ENCODE peak calls at places on chromosomes 7 and 10, in five cellular contexts. B, N, C, X and W are unnamed samples.

GRCh38 chr7:134448359-134449229 is 10.3 kb downstream of the AKR1B1 start:
- DNase-seq in C (no peak), B (no peak), X (peak; percentile 97), N (no peak), W (no peak)

GRCh38 chr7:148787571-148788295 is 89.0 kb downstream of the CUL1 start:
- DNase-seq in X (no peak), N (no peak), C (no peak), B (no peak), W (no peak)

GRCh38 chr7:158277219-158278141 is 310.1 kb downstream of the PTPRN2 start:
- DNase-seq in X (no peak), N (no peak), C (peak; percentile 13), B (no peak), W (no peak)

GRCh38 chr10:83225781-83226180 is 913.5 kb upstream of the GHITM start:
- DNase-seq in C (no peak), B (no peak), N (no peak), X (no peak), W (no peak)

GRCh38 chr10:69730251-69731156 is 71.2 kb upstream of the COL13A1 start:
- DNase-seq in C (peak; percentile 81), X (no peak), B (no peak), N (peak; percentile 57), W (no peak)

GRCh38 chr7:137694405-137694804 is 152.4 kb downstream of the DGKI start:
- DNase-seq in X (no peak), B (no peak), C (no peak), N (no peak), W (no peak)

GRCh38 chr7:21251166-21251806 is 176.6 kb upstream of the SP4 start:
- DNase-seq in B (no peak), X (no peak), C (no peak), N (no peak), W (no peak)

GRCh38 chr7:20299647-20300312 is 30.9 kb upstream of the ITGB8 start:
- DNase-seq in X (no peak), C (no peak), N (no peak), B (no peak), W (no peak)

GRCh38 chr7:120256719-120257118 is 16.3 kb upstream of the KCND2 start:
- DNase-seq in C (no peak), N (no peak), X (no peak), B (no peak), W (no peak)

GRCh38 chr7:32239764-32240163 is 169.6 kb upstream of the PDE1C start:
- DNase-seq in B (no peak), C (no peak), X (no peak), N (no peak), W (no peak)

GRCh38 chr10:29102636-29103035 is 186.2 kb upstream of the LYZL1 start:
- DNase-seq in N (no peak), B (no peak), X (no peak), C (no peak), W (no peak)

GRCh38 chr10:15588635-15589081 is 131.1 kb downstream of the ITGA8 start:
- DNase-seq in C (no peak), N (no peak), B (no peak), X (no peak), W (no peak)

GRCh38 chr7:91771394-91771793 is 109.1 kb downstream of the MTERF1 start:
- DNase-seq in N (no peak), C (no peak), B (no peak), X (no peak), W (no peak)

GRCh38 chr10:124649209-124649608 is 95.0 kb downstream of the FAM53B start:
- DNase-seq in X (no peak), B (no peak), N (peak; percentile 70), C (peak; percentile 66), W (no peak)

GRCh38 chr10:67923551-67923950 is 39.1 kb downstream of the SIRT1 start:
- DNase-seq in C (no peak), B (no peak), X (no peak), N (no peak), W (no peak)

GRCh38 chr7:121547341-121548092 is 151.4 kb upstream of the FAM3C start:
- DNase-seq in C (no peak), X (peak; percentile 59), B (peak; percentile 75), N (no peak), W (peak; percentile 50)

GRCh38 chr7:101319401-101319800 is 2.2 kb downstream of the IFT22 start:
- DNase-seq in N (no peak), B (no peak), C (no peak), X (no peak), W (no peak)

GRCh38 chr7:155166673-155167370 is 96.7 kb downstream of the HTR5A start:
- DNase-seq in C (peak; percentile 45), X (no peak), N (no peak), B (peak; percentile 30), W (no peak)

GRCh38 chr7:31410265-31410664 is 69.7 kb upstream of the NEUROD6 start:
- DNase-seq in C (no peak), N (no peak), B (no peak), X (no peak), W (no peak)

GRCh38 chr10:19668104-19668503 is 148.1 kb upstream of the PLXDC2 start:
- DNase-seq in X (no peak), C (no peak), N (no peak), B (no peak), W (no peak)

GRCh38 chr10:69728335-69728861 is 73.3 kb upstream of the COL13A1 start:
- DNase-seq in X (no peak), N (peak; percentile 57), B (no peak), C (peak; percentile 61), W (no peak)

GRCh38 chr7:55342216-55342871 is 22.8 kb upstream of the LANCL2 start:
- DNase-seq in N (no peak), C (no peak), B (no peak), X (no peak), W (no peak)

GRCh38 chr10:18651324-18652007 is at the start of gene NSUN6:
- DNase-seq in X (peak; percentile 71), N (peak; percentile 91), C (peak; percentile 90), B (peak; percentile 91), W (peak; percentile 89)

GRCh38 chr10:90413196-90413595 is 444.6 kb downstream of the HTR7 start:
- DNase-seq in N (no peak), X (no peak), B (no peak), C (no peak), W (no peak)

GRCh38 chr7:111112439-111112838 is 21.5 kb downstream of the LRRN3 start:
- DNase-seq in N (no peak), C (no peak), B (no peak), X (no peak), W (no peak)

GRCh38 chr7:73966062-73966940 is 61.7 kb upstream of the ELN start:
- DNase-seq in C (no peak), X (no peak), B (no peak), N (no peak), W (no peak)
- H3K4me3 ChIP-seq in C (no peak overlapping the region), X (no peak overlapping the region), B (no peak overlapping the region), N (no peak overlapping the region), W (no peak overlapping the region)

DNA sequence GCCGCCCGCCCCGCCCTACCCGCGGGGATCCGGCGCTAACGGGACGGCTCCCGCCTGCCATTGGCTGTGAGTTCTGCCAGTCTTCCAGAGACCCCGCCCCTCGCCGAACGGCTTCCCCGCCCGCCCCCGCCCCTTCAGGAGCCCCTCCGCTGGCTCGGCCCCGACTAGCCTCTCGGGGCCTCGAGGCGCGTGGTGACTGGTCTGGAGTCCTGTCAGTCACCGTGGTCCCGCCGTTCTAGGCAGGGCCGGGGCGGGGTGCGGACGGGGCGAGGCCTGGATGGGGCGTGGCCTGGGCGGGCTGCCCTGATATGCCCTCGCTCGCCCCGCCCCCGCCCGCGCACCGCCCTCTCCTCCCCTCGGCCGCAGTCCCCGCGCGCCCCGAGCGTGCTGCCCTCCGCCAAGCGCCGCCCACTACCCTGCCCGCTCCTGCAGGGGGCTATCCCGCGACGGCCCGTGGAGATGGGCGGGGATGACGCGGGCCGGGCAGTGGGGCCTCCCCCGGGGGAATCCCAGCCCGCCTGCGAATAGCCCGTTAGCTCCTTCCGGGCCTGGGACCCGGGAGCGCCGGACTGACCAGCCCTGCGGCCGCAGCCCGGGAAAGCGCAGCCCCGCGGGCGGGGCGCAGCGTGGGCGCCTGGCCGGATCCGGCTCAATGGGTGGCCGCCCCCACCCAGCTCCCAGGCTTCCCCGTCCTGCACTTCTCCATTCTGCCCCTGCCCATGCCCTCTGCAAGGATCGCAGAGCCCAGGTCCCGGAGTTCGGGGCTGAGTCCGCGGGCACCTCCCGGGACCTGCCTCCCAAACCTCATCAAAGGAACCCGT is 444 bp upstream of the HIP1 start:
- DNase-seq in C (peak; percentile 100), X (peak; percentile 95), N (peak; percentile 100), B (peak; percentile 99), W (peak; percentile 94)
- H3K4me3 ChIP-seq in C (peak overlapping the region; percentile 76), X (peak overlapping the region; percentile 97), N (peak overlapping the region; percentile 86), B (peak overlapping the region; percentile 82), W (peak overlapping the region; percentile 76)

GRCh38 chr10:102436312-102436711 is 3.9 kb upstream of the CUEDC2 start:
- DNase-seq in B (no peak), N (no peak), X (no peak), C (no peak), W (no peak)
- H3K4me3 ChIP-seq in B (no peak overlapping the region), N (no peak overlapping the region), X (no peak overlapping the region), C (no peak overlapping the region), W (no peak overlapping the region)

GRCh38 chr10:12405342-12406320 is 56.3 kb downstream of the CAMK1D start:
- DNase-seq in N (no peak), C (no peak), B (no peak), X (peak; percentile 53), W (no peak)
- H3K4me3 ChIP-seq in N (peak overlapping the region; percentile 13), C (no peak overlapping the region), B (no peak overlapping the region), X (peak overlapping the region; percentile 32), W (no peak overlapping the region)

GRCh38 chr7:17709127-17709526 is 231.2 kb downstream of the SNX13 start:
- DNase-seq in C (no peak), X (no peak), N (no peak), B (no peak), W (no peak)
- H3K4me3 ChIP-seq in C (no peak overlapping the region), X (no peak overlapping the region), N (no peak overlapping the region), B (no peak overlapping the region), W (no peak overlapping the region)

DNA sequence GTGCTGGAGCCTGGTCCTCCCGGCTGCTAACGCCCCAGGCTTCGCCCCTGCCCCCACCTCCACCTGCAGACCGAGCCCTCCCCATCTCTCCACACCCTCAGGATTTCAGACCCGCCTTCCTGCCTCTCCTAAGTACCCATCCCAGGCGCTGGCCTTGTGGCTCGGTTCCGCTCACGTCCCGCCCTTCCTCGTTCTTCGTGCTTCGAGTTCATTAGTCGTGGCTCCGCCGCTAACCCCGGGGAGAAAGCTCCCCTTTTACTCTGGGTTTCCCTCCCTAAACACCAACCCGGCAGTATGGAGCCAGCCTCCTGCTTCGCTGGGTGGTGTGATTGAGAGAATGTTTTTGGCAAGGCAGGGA is 11.2 kb downstream of the EMX2 start:
- DNase-seq in B (no peak), N (no peak), X (no peak), C (no peak), W (no peak)
- H3K4me3 ChIP-seq in B (no peak overlapping the region), N (no peak overlapping the region), X (no peak overlapping the region), C (no peak overlapping the region), W (no peak overlapping the region)

GRCh38 chr10:133226251-133226808 is 3.7 kb upstream of the UTF1 start:
- DNase-seq in B (no peak), C (no peak), N (no peak), X (no peak), W (no peak)
- H3K4me3 ChIP-seq in B (no peak overlapping the region), C (no peak overlapping the region), N (no peak overlapping the region), X (no peak overlapping the region), W (no peak overlapping the region)